ENCODE peak calls at places on chromosomes 11 and 22, in seven cellular contexts. P is epithelial cell of esophagus, I is PC-3, W is cardiac muscle cell, N is fibroblast of pulmonary artery, G is thoracic aorta, L is neural crest cell. R is an unnamed sample.

GRCh38 chr11:41613321-41613720 is 153.9 kb upstream of the LRRC4C start:
- DNase-seq in L (no peak), N (peak), W (no peak), I (peak), P (no peak), G (no peak), R (no peak)

GRCh38 chr11:108685419-108686161 is 20.7 kb downstream of the DDX10 start:
- DNase-seq in P (no peak), I (no peak), L (no peak), W (no peak), N (peak), G (no peak), R (no peak)

GRCh38 chr11:106178361-106178760 is 100.9 kb downstream of the AASDHPPT start:
- DNase-seq in P (peak), L (no peak), N (peak), W (peak), I (peak), G (no peak), R (no peak)

GRCh38 chr11:117814766-117815261 is 9.7 kb downstream of the FXYD2 start:
- DNase-seq in I (no peak), P (peak), W (peak), G (no peak), L (no peak), N (peak), R (no peak)

GRCh38 chr11:29268733-29269132 is 748.1 kb downstream of the KCNA4 start:
- DNase-seq in L (no peak), N (no peak), P (no peak), G (no peak), W (no peak), I (no peak), R (no peak)

GRCh38 chr11:94708642-94709041 is 59.5 kb upstream of the AMOTL1 start:
- DNase-seq in L (no peak), G (no peak), P (peak), I (peak), W (no peak), N (no peak), R (no peak)

GRCh38 chr11:14148653-14149273 is 186.2 kb downstream of the SPON1 start:
- DNase-seq in G (no peak), P (peak), L (no peak), N (peak), I (peak), W (peak), R (no peak)

GRCh38 chr11:19243143-19243542 is 2.4 kb upstream of the E2F8 start:
- DNase-seq in N (no peak), P (peak), G (no peak), I (peak), L (no peak), W (no peak), R (no peak)

GRCh38 chr11:123357990-123358827 is 71.9 kb upstream of the GRAMD1B start:
- DNase-seq in W (peak), N (peak), P (peak), L (peak), I (peak), G (no peak), R (peak)

GRCh38 chr22:37044634-37045625 is 6.6 kb upstream of the KCTD17 start:
- DNase-seq in N (no peak), G (no peak), P (peak), W (no peak), I (peak), L (no peak), R (no peak)

GRCh38 chr11:117604349-117604995 is 192.5 kb downstream of the DSCAML1 start:
- DNase-seq in P (peak), L (no peak), I (peak), N (no peak), G (no peak), W (no peak), R (no peak)

GRCh38 chr11:45369294-45369693 is 83.2 kb upstream of the SYT13 start:
- DNase-seq in P (no peak), G (no peak), L (no peak), N (no peak), I (no peak), W (no peak), R (no peak)

GRCh38 chr11:129655247-129655832 is 160.3 kb upstream of the TMEM45B start:
- DNase-seq in G (no peak), N (no peak), L (no peak), W (no peak), I (no peak), P (no peak), R (no peak)

GRCh38 chr22:32411388-32411787 is 659 bp downstream of the RTCB start:
- DNase-seq in G (no peak), I (peak), L (no peak), P (peak), W (peak), N (peak), R (no peak)

GRCh38 chr11:73012121-73012863 is 129.8 kb downstream of the FCHSD2 start:
- DNase-seq in I (no peak), P (peak), G (no peak), N (peak), W (peak), L (no peak), R (no peak)

DNA sequence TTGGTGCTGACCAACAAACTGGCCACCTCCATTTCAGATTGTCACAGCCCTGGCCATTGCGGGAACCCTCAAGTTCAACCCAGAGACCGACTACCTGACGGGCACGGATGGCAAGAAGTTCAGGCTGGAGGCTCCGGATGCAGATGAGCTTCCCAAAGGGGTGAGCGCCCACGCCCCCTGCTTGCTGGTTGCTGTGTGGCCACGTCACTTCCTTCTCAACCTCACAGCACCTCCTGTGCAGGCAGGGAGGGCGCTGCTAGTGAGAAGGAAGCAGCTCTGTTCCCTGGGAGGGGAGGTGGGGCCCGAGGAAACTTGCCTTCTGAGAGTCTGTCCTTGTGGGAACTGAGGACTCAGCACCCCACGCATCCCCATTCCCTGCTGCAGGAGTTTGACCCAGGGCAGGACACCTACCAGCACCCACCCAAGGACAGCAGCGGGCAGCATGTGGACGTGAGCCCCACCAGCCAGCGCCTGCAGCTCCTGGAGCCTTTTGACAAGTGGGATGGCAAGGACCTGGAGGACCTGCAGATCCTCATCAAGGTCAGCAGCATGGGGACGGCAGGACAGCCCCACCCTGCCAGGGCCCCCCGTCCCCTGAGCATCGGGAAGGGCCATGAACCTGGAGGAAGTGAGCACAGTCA is 19.3 kb downstream of the POLR3H start:
- DNase-seq in L (no peak), G (no peak), W (no peak), P (no peak), N (no peak), I (no peak), R (no peak)
- TF ChIP-seq CTCF in L (no peak), G (no peak), W (no peak), P (no peak), N (no peak), I (no peak), R (no peak)

GRCh38 chr11:133955091-133955846 is 1.5 kb downstream of the IGSF9B start:
- DNase-seq in G (peak), L (no peak), I (no peak), P (no peak), W (no peak), N (no peak), R (peak)
- TF ChIP-seq CTCF in G (no peak), L (no peak), I (no peak), P (no peak), W (no peak), N (no peak), R (no peak)

DNA sequence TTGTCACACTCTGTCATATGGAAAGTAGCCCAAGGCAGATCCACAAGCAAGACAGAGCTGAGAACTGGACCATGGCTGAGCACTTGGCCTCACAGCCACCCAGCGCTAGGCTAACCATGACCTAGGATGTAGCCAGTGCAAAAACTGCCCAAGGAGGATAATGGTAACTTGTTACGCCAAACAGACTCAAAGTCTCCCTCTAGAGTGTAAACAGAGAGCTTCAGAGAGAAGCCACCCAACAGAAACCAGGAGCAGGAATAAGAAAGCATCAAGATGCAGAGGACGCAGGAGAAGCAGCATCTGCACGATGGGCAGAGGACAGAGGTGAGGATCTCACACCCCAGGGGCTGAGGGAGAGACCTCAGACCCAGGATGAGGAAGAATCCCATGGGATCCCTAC is 97.9 kb downstream of the RCN1 start:
- DNase-seq in L (no peak), W (no peak), P (no peak), I (no peak), G (no peak), N (no peak), R (no peak)
- TF ChIP-seq CTCF in L (no peak), W (peak), P (no peak), I (peak), G (no peak), N (peak), R (no peak)

DNA sequence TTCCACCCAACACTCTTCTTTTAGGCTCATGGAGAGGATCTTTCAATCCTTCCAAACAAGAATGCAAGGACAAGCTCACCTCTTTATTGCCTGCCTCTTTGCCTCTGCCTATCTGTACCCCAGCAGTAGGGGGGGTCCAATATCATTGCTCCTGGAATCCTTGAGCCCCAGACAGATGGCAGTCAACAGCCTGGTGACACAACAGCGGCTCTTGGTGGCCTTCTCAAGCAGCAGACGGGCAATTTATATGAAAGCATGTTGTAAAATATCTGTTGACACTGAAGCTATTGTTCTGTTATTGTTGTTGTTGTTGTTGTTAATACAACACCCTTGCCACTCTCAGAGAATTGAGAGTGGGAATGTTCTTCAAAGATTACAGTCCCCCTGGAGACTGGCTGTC is 480.0 kb upstream of the CADM1 start:
- DNase-seq in G (no peak), W (no peak), N (no peak), I (no peak), L (no peak), P (no peak), R (no peak)
- TF ChIP-seq CTCF in G (no peak), W (no peak), N (no peak), I (no peak), L (no peak), P (no peak), R (no peak)

GRCh38 chr11:57300785-57301184 is 24.0 kb downstream of the TNKS1BP1 start:
- DNase-seq in I (no peak), L (no peak), N (no peak), W (no peak), G (no peak), P (no peak), R (no peak)

GRCh38 chr11:57301711-57302423 is 22.9 kb downstream of the TNKS1BP1 start:
- DNase-seq in L (no peak), P (no peak), G (no peak), I (no peak), N (no peak), W (no peak), R (no peak)

GRCh38 chr11:57294225-57295131 is 30.3 kb downstream of the TNKS1BP1 start:
- DNase-seq in P (peak), L (no peak), N (peak), W (peak), I (peak), G (no peak), R (no peak)

GRCh38 chr11:57299150-57299737 is 25.5 kb downstream of the TNKS1BP1 start:
- DNase-seq in I (no peak), W (no peak), G (no peak), L (no peak), P (no peak), N (no peak), R (no peak)

GRCh38 chr11:57297221-57297620 is 27.5 kb downstream of the TNKS1BP1 start:
- DNase-seq in I (no peak), L (no peak), N (peak), G (no peak), W (no peak), P (no peak), R (no peak)
- TF ChIP-seq CTCF in I (no peak), L (no peak), N (no peak), G (no peak), W (no peak), P (no peak), R (no peak)

DNA sequence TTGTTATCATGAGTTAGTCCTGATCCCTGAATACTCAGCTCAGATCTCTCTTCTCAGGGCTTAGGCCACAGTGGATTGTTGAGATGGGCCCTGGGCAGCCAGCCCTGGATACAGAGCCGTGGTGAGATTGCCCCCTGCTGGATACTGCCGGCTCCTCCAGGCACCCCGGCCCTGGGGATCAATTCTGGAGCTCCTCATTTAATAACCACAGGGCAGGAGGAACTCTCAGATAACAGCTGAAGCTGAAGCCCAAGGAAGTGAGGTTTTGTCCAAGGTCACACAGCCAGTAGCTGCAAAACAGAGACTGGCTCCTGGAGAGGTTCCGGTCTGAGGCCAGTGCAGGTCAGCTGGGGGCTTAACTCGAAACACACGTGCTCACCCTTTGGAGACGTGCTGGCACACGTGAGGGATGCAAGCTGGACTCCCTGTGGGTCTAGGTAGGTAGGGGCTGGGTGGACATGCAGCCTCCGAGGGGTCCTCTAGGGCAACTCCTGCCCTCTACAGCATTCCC is 16.0 kb downstream of the USH1C start:
- DNase-seq in N (peak), I (peak), W (peak), P (peak), L (peak), G (no peak), R (peak)
- TF ChIP-seq CTCF in N (peak), I (peak), W (peak), P (peak), L (peak), G (peak), R (peak)

R was measured in glutamatergic neuron.